ENCODE peak calls at places on chromosome 19, in ten cellular contexts. B, P, Q, E, Z, X, W, L, S and V are unnamed samples.

GRCh38 chr19:38841787-38842438 is 7.9 kb downstream of the HNRNPL start:
- DNase-seq in B (no peak), P (no peak), Q (no peak), E (no peak), Z (no peak), X (no peak), W (no peak), L (no peak), S (peak), V (no peak)

GRCh38 chr19:46828484-46828883 is 22.2 kb downstream of the AP2S1 start:
- DNase-seq in B (no peak), P (peak), Q (no peak), E (no peak), Z (no peak), X (no peak), W (no peak), L (no peak), S (no peak), V (no peak)

GRCh38 chr19:45778010-45778671 is 4.1 kb downstream of the DMPK start:
- DNase-seq in B (no peak), P (no peak), Q (no peak), E (no peak), Z (no peak), X (no peak), W (no peak), L (no peak), S (no peak), V (no peak)

GRCh38 chr19:4713384-4713951 is 10.2 kb downstream of the DPP9 start:
- DNase-seq in B (no peak), P (no peak), Q (peak), E (no peak), Z (peak), X (peak), W (peak), L (no peak), S (no peak), V (no peak)

GRCh38 chr19:14440049-14440448 is 6.9 kb downstream of the PKN1 start:
- DNase-seq in B (peak), P (peak), Q (no peak), E (no peak), Z (no peak), X (no peak), W (no peak), L (peak), S (peak), V (no peak)

GRCh38 chr19:48490980-48491792 is 20.4 kb downstream of the LMTK3 start:
- DNase-seq in B (no peak), P (no peak), Q (no peak), E (no peak), Z (no peak), X (peak), W (no peak), L (peak), S (peak), V (no peak)

GRCh38 chr19:46515879-46516350 is 20.2 kb upstream of the PNMA8B start:
- DNase-seq in B (no peak), P (no peak), Q (no peak), E (no peak), Z (no peak), X (peak), W (peak), L (no peak), S (no peak), V (no peak)

GRCh38 chr19:3538965-3539742 is at the start of gene TEKTIP1:
- DNase-seq in B (peak), P (no peak), Q (peak), E (no peak), Z (no peak), X (no peak), W (no peak), L (no peak), S (no peak), V (no peak)

GRCh38 chr19:13056052-13056660 is 46.5 kb downstream of the LYL1 start:
- DNase-seq in B (no peak), P (no peak), Q (no peak), E (no peak), Z (peak), X (peak), W (peak), L (no peak), S (no peak), V (no peak)

GRCh38 chr19:11324079-11324661 is 15.3 kb downstream of the RAB3D start:
- DNase-seq in B (peak), P (no peak), Q (peak), E (no peak), Z (peak), X (peak), W (peak), L (peak), S (no peak), V (no peak)

GRCh38 chr19:1851581-1852293 is 3.5 kb upstream of the REXO1 start:
- DNase-seq in B (no peak), P (no peak), Q (no peak), E (no peak), Z (no peak), X (no peak), W (no peak), L (peak), S (peak), V (no peak)

GRCh38 chr19:55407625-55408319 is at the start of gene UBE2S:
- DNase-seq in B (peak), P (peak), Q (peak), E (peak), Z (peak), X (peak), W (peak), L (peak), S (peak), V (peak)

GRCh38 chr19:48837586-48838191 is 1.4 kb upstream of the HSD17B14 start:
- DNase-seq in B (no peak), P (no peak), Q (no peak), E (no peak), Z (no peak), X (no peak), W (no peak), L (no peak), S (no peak), V (peak)

GRCh38 chr19:37928527-37929286 is 21.7 kb downstream of the SIPA1L3 start:
- DNase-seq in B (no peak), P (no peak), Q (no peak), E (no peak), Z (no peak), X (no peak), W (no peak), L (peak), S (no peak), V (no peak)